ENCODE peak calls at places on chromosome 20, in six cellular contexts. One of them, this sample, is unnamed.

GRCh38 chr20:1656844-1657243 is 735 bp downstream of the SIRPG start:
- DNase-seq in lung: no peak
- DNase-seq in left ventricle myocardium inferior: no peak
- DNase-seq in astrocyte of the spinal cord: no peak
- DNase-seq in AG10803: no peak
- DNase-seq in tibial artery: no peak
- DNase-seq in this sample: no peak

GRCh38 chr20:1809611-1810510 is 85.3 kb upstream of the SIRPA start:
- DNase-seq in left ventricle myocardium inferior: no peak
- DNase-seq in tibial artery: no peak
- DNase-seq in astrocyte of the spinal cord: peak
- DNase-seq in lung: no peak
- DNase-seq in AG10803: peak
- DNase-seq in this sample: peak

GRCh38 chr20:23180451-23180921 is 94.4 kb upstream of the CD93 start:
- DNase-seq in lung: no peak
- DNase-seq in left ventricle myocardium inferior: peak
- DNase-seq in tibial artery: no peak
- DNase-seq in AG10803: no peak
- DNase-seq in astrocyte of the spinal cord: no peak
- DNase-seq in this sample: no peak

GRCh38 chr20:43444107-43444506 is 13.6 kb upstream of the SRSF6 start:
- DNase-seq in AG10803: no peak
- DNase-seq in left ventricle myocardium inferior: no peak
- DNase-seq in astrocyte of the spinal cord: no peak
- DNase-seq in tibial artery: no peak
- DNase-seq in lung: no peak
- DNase-seq in this sample: no peak

GRCh38 chr20:10758446-10758845 is 84.6 kb upstream of the JAG1 start:
- DNase-seq in astrocyte of the spinal cord: no peak
- DNase-seq in lung: no peak
- DNase-seq in tibial artery: no peak
- DNase-seq in AG10803: no peak
- DNase-seq in left ventricle myocardium inferior: no peak
- DNase-seq in this sample: no peak

GRCh38 chr20:47362361-47363219 is 6.1 kb upstream of the ZMYND8 start:
- DNase-seq in lung: no peak
- DNase-seq in tibial artery: no peak
- DNase-seq in AG10803: no peak
- DNase-seq in left ventricle myocardium inferior: no peak
- DNase-seq in astrocyte of the spinal cord: no peak
- DNase-seq in this sample: no peak

GRCh38 chr20:1941226-1941625 is 46.0 kb downstream of the SIRPA start:
- DNase-seq in left ventricle myocardium inferior: no peak
- DNase-seq in astrocyte of the spinal cord: no peak
- DNase-seq in lung: peak
- DNase-seq in tibial artery: no peak
- DNase-seq in AG10803: peak
- DNase-seq in this sample: peak

GRCh38 chr20:51385941-51386530 is 156.5 kb downstream of the NFATC2 start:
- DNase-seq in AG10803: peak
- DNase-seq in lung: no peak
- DNase-seq in tibial artery: no peak
- DNase-seq in astrocyte of the spinal cord: peak
- DNase-seq in left ventricle myocardium inferior: no peak
- DNase-seq in this sample: peak

GRCh38 chr20:40489886-40490285 is 199.2 kb downstream of the MAFB start:
- DNase-seq in astrocyte of the spinal cord: peak
- DNase-seq in lung: no peak
- DNase-seq in tibial artery: no peak
- DNase-seq in left ventricle myocardium inferior: no peak
- DNase-seq in AG10803: peak
- DNase-seq in this sample: peak

GRCh38 chr20:35711588-35712209 is 12.5 kb downstream of the ROMO1 start:
- DNase-seq in tibial artery: no peak
- DNase-seq in AG10803: no peak
- DNase-seq in lung: no peak
- DNase-seq in left ventricle myocardium inferior: no peak
- DNase-seq in astrocyte of the spinal cord: no peak
- DNase-seq in this sample: no peak

GRCh38 chr20:47150403-47151152 is 205.9 kb downstream of the ZMYND8 start:
- DNase-seq in tibial artery: peak
- DNase-seq in astrocyte of the spinal cord: peak
- DNase-seq in AG10803: peak
- DNase-seq in lung: peak
- DNase-seq in left ventricle myocardium inferior: peak
- DNase-seq in this sample: peak

GRCh38 chr20:55415567-55416142 is 589.7 kb downstream of the CBLN4 start:
- DNase-seq in lung: no peak
- DNase-seq in tibial artery: no peak
- DNase-seq in left ventricle myocardium inferior: no peak
- DNase-seq in astrocyte of the spinal cord: no peak
- DNase-seq in AG10803: peak
- DNase-seq in this sample: peak

GRCh38 chr20:44579313-44580090 is 2.9 kb upstream of the PKIG start:
- DNase-seq in astrocyte of the spinal cord: no peak
- DNase-seq in lung: no peak
- DNase-seq in left ventricle myocardium inferior: no peak
- DNase-seq in AG10803: no peak
- DNase-seq in tibial artery: no peak
- DNase-seq in this sample: no peak

GRCh38 chr20:725491-725890 is 42.8 kb downstream of the SLC52A3 start:
- DNase-seq in astrocyte of the spinal cord: no peak
- DNase-seq in lung: no peak
- DNase-seq in tibial artery: no peak
- DNase-seq in left ventricle myocardium inferior: no peak
- DNase-seq in AG10803: no peak
- DNase-seq in this sample: no peak

GRCh38 chr20:48787861-48788375 is 39.9 kb downstream of the PREX1 start:
- DNase-seq in astrocyte of the spinal cord: peak
- DNase-seq in AG10803: peak
- DNase-seq in lung: peak
- DNase-seq in tibial artery: no peak
- DNase-seq in left ventricle myocardium inferior: no peak
- DNase-seq in this sample: peak

GRCh38 chr20:43914697-43915208 is at the start of gene TOX2:
- DNase-seq in tibial artery: no peak
- DNase-seq in AG10803: peak
- DNase-seq in astrocyte of the spinal cord: no peak
- DNase-seq in left ventricle myocardium inferior: peak
- DNase-seq in lung: no peak
- DNase-seq in this sample: no peak

GRCh38 chr20:22675337-22675736 is 91.0 kb upstream of the FOXA2 start:
- DNase-seq in astrocyte of the spinal cord: no peak
- DNase-seq in lung: no peak
- DNase-seq in tibial artery: no peak
- DNase-seq in AG10803: no peak
- DNase-seq in left ventricle myocardium inferior: no peak
- DNase-seq in this sample: no peak

GRCh38 chr20:47156431-47156841 is 200.1 kb downstream of the ZMYND8 start:
- DNase-seq in tibial artery: no peak
- DNase-seq in lung: peak
- DNase-seq in left ventricle myocardium inferior: no peak
- DNase-seq in astrocyte of the spinal cord: no peak
- DNase-seq in AG10803: no peak
- DNase-seq in this sample: no peak

GRCh38 chr20:33645072-33645358 is 17.1 kb upstream of the C20orf144 start:
- DNase-seq in left ventricle myocardium inferior: no peak
- DNase-seq in AG10803: no peak
- DNase-seq in lung: no peak
- DNase-seq in tibial artery: no peak
- DNase-seq in astrocyte of the spinal cord: no peak
- DNase-seq in this sample: no peak

GRCh38 chr20:21020656-21021004 is 85.5 kb downstream of the LINC00237 start:
- DNase-seq in tibial artery: no peak
- DNase-seq in left ventricle myocardium inferior: no peak
- DNase-seq in astrocyte of the spinal cord: no peak
- DNase-seq in AG10803: peak
- DNase-seq in lung: no peak
- DNase-seq in this sample: peak

GRCh38 chr20:532530-532929 is 11.1 kb downstream of the CSNK2A1 start:
- DNase-seq in astrocyte of the spinal cord: no peak
- DNase-seq in lung: no peak
- DNase-seq in tibial artery: no peak
- DNase-seq in left ventricle myocardium inferior: no peak
- DNase-seq in AG10803: no peak
- DNase-seq in this sample: no peak

GRCh38 chr20:38249536-38250310 is 10.8 kb downstream of the KIAA1755 start:
- DNase-seq in lung: no peak
- DNase-seq in AG10803: peak
- DNase-seq in left ventricle myocardium inferior: no peak
- DNase-seq in astrocyte of the spinal cord: no peak
- DNase-seq in tibial artery: no peak
- DNase-seq in this sample: no peak

GRCh38 chr20:10581823-10582222 is 92.0 kb downstream of the JAG1 start:
- DNase-seq in AG10803: peak
- DNase-seq in lung: no peak
- DNase-seq in left ventricle myocardium inferior: no peak
- DNase-seq in astrocyte of the spinal cord: no peak
- DNase-seq in tibial artery: no peak
- DNase-seq in this sample: peak

GRCh38 chr20:53631909-53632662 is 38.4 kb upstream of the ZNF217 start:
- DNase-seq in AG10803: no peak
- DNase-seq in astrocyte of the spinal cord: no peak
- DNase-seq in lung: no peak
- DNase-seq in tibial artery: no peak
- DNase-seq in left ventricle myocardium inferior: no peak
- DNase-seq in this sample: no peak

GRCh38 chr20:58407966-58408557 is 19.0 kb downstream of the VAPB start:
- DNase-seq in tibial artery: no peak
- DNase-seq in astrocyte of the spinal cord: no peak
- DNase-seq in left ventricle myocardium inferior: no peak
- DNase-seq in lung: no peak
- DNase-seq in AG10803: peak
- DNase-seq in this sample: no peak

GRCh38 chr20:22682381-22682780 is 98.0 kb upstream of the FOXA2 start:
- DNase-seq in AG10803: no peak
- DNase-seq in astrocyte of the spinal cord: no peak
- DNase-seq in tibial artery: no peak
- DNase-seq in left ventricle myocardium inferior: no peak
- DNase-seq in lung: no peak
- DNase-seq in this sample: no peak

GRCh38 chr20:32189691-32190607 is 17.6 kb downstream of the PLAGL2 start:
- DNase-seq in AG10803: peak
- DNase-seq in astrocyte of the spinal cord: peak
- DNase-seq in lung: no peak
- DNase-seq in left ventricle myocardium inferior: peak
- DNase-seq in tibial artery: peak
- DNase-seq in this sample: peak

GRCh38 chr20:32188376-32189122 is 19.0 kb downstream of the PLAGL2 start:
- DNase-seq in tibial artery: no peak
- DNase-seq in astrocyte of the spinal cord: no peak
- DNase-seq in AG10803: no peak
- DNase-seq in left ventricle myocardium inferior: no peak
- DNase-seq in lung: no peak
- DNase-seq in this sample: no peak

GRCh38 chr20:32190608-32191415 is 16.7 kb downstream of the PLAGL2 start:
- DNase-seq in astrocyte of the spinal cord: no peak
- DNase-seq in lung: no peak
- DNase-seq in tibial artery: no peak
- DNase-seq in left ventricle myocardium inferior: no peak
- DNase-seq in AG10803: no peak
- DNase-seq in this sample: peak

GRCh38 chr20:32191422-32191821 is 16.1 kb downstream of the PLAGL2 start:
- DNase-seq in AG10803: no peak
- DNase-seq in left ventricle myocardium inferior: no peak
- DNase-seq in tibial artery: no peak
- DNase-seq in lung: no peak
- DNase-seq in astrocyte of the spinal cord: no peak
- DNase-seq in this sample: no peak

DNA sequence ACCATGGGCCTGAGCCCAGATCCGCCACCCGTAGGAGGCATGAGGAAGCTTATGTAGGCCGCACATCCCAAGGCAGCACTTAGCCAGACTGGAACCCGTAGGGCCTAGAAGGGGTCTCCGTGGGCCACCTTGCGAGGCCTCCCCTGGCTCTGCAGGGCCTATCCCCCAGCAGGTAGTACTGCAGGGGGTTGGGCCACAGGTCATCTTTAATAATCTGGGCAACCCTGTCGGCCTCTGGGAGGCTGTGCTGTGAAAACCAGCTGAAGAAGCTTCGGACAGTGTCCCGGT is 18.5 kb downstream of the PLAGL2 start:
- DNase-seq in AG10803: no peak
- DNase-seq in lung: no peak
- DNase-seq in left ventricle myocardium inferior: no peak
- DNase-seq in tibial artery: no peak
- DNase-seq in astrocyte of the spinal cord: no peak
- DNase-seq in this sample: no peak
- H3K4me3 ChIP-seq in AG10803: no peak
- H3K4me3 ChIP-seq in lung: no peak
- H3K4me3 ChIP-seq in left ventricle myocardium inferior: peak
- H3K4me3 ChIP-seq in tibial artery: peak
- H3K4me3 ChIP-seq in astrocyte of the spinal cord: no peak
- H3K4me3 ChIP-seq in this sample: no peak

GRCh38 chr20:25057234-25058050 is 497 bp downstream of the ACSS1 start:
- DNase-seq in tibial artery: peak
- DNase-seq in astrocyte of the spinal cord: peak
- DNase-seq in left ventricle myocardium inferior: peak
- DNase-seq in AG10803: peak
- DNase-seq in lung: peak
- DNase-seq in this sample: no peak
- TF ChIP-seq CTCF in tibial artery: peak
- TF ChIP-seq CTCF in astrocyte of the spinal cord: no peak
- TF ChIP-seq CTCF in left ventricle myocardium inferior: peak
- TF ChIP-seq CTCF in AG10803: no peak
- TF ChIP-seq CTCF in lung: no peak
- TF ChIP-seq CTCF in this sample: no peak

GRCh38 chr20:19304389-19304788 is 91.9 kb downstream of the SLC24A3 start:
- DNase-seq in AG10803: no peak
- DNase-seq in lung: no peak
- DNase-seq in left ventricle myocardium inferior: no peak
- DNase-seq in astrocyte of the spinal cord: no peak
- DNase-seq in tibial artery: no peak
- DNase-seq in this sample: no peak
- H3K4me3 ChIP-seq in AG10803: no peak
- H3K4me3 ChIP-seq in lung: no peak
- H3K4me3 ChIP-seq in left ventricle myocardium inferior: no peak
- H3K4me3 ChIP-seq in astrocyte of the spinal cord: no peak
- H3K4me3 ChIP-seq in tibial artery: no peak
- H3K4me3 ChIP-seq in this sample: no peak

DNA sequence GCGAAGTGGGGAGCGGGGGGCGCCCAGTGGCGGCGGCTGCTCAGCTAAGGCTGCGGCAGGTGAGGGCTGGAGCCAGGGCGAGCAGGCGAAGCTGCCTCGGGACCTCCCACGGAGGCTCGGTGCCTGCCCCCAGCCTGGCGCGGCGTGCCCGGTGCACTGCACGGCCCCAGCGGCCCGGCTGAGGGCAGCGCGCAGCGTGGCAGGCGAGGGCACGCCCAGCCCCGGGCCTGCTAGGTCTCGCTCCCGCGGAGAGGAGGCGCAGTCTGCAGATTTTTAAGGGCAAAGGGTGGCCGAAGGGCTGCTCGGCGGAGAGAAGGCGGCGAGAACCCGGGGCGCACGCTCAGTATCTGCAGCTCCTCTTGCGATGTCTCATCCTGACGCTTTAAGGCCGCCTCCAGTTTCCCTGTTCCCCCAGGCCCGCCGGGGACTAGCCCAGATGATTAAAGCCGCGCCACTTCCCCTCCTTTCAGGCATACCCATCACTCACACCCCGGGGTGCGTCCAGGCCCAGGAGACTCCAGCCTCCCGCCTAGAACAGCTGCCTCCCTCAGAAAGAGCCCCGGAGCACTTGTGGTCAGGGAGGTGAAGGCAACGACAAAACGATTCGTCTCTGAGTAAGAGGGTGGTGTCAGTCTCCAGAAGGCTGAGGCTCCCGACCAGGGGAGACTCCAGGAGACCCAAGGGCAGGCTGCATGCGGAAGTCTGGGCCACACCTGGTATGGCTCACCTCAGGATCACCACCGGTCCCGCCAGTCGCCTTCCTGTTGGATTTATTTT is at the start of gene FERMT1:
- DNase-seq in left ventricle myocardium inferior: peak
- DNase-seq in AG10803: peak
- DNase-seq in tibial artery: no peak
- DNase-seq in astrocyte of the spinal cord: peak
- DNase-seq in lung: peak
- DNase-seq in this sample: peak
- TF ChIP-seq CTCF in left ventricle myocardium inferior: peak
- TF ChIP-seq CTCF in AG10803: peak
- TF ChIP-seq CTCF in tibial artery: no peak
- TF ChIP-seq CTCF in astrocyte of the spinal cord: no peak
- TF ChIP-seq CTCF in lung: no peak
- TF ChIP-seq CTCF in this sample: no peak